ENCODE peak calls at places on chromosomes 5 and 9, in four cellular contexts. One of them, this sample, is unnamed.

GRCh38 chr5:72543365-72543764 is 36.2 kb upstream of the ZNF366 start:
- DNase-seq in Karpas-422: no peak
- DNase-seq in kidney tubule cell: no peak
- DNase-seq in adrenal gland: no peak
- DNase-seq in this sample: no peak

GRCh38 chr5:15799014-15799413 is 299.0 kb downstream of the FBXL7 start:
- DNase-seq in Karpas-422: no peak
- DNase-seq in kidney tubule cell: no peak
- DNase-seq in adrenal gland: no peak
- DNase-seq in this sample: no peak

GRCh38 chr9:3578786-3579185 is 53.0 kb upstream of the RFX3 start:
- DNase-seq in Karpas-422: no peak
- DNase-seq in kidney tubule cell: peak; percentile 69
- DNase-seq in adrenal gland: peak; percentile 9
- DNase-seq in this sample: no peak

GRCh38 chr5:77991084-77991483 is 214.9 kb upstream of the TBCA start:
- DNase-seq in Karpas-422: no peak
- DNase-seq in kidney tubule cell: no peak
- DNase-seq in adrenal gland: no peak
- DNase-seq in this sample: no peak

GRCh38 chr5:159511570-159511969 is 181.3 kb upstream of the IL12B start:
- DNase-seq in Karpas-422: no peak
- DNase-seq in kidney tubule cell: peak; percentile 33
- DNase-seq in adrenal gland: no peak
- DNase-seq in this sample: no peak

GRCh38 chr9:9560382-9561035 is 1052.3 kb downstream of the PTPRD start:
- DNase-seq in Karpas-422: no peak
- DNase-seq in kidney tubule cell: no peak
- DNase-seq in adrenal gland: no peak
- DNase-seq in this sample: no peak

GRCh38 chr9:95381243-95381642 is 63.7 kb upstream of the FANCC start:
- DNase-seq in Karpas-422: no peak
- DNase-seq in kidney tubule cell: no peak
- DNase-seq in adrenal gland: no peak
- DNase-seq in this sample: no peak

GRCh38 chr9:79480639-79481038 is 91.1 kb upstream of the TLE4 start:
- DNase-seq in Karpas-422: no peak
- DNase-seq in kidney tubule cell: no peak
- DNase-seq in adrenal gland: no peak
- DNase-seq in this sample: no peak

GRCh38 chr5:61342066-61342465 is 10.0 kb downstream of the ZSWIM6 start:
- DNase-seq in Karpas-422: no peak
- DNase-seq in kidney tubule cell: peak; percentile 58
- DNase-seq in adrenal gland: no peak
- DNase-seq in this sample: no peak

GRCh38 chr9:36441966-36442365 is 41.9 kb upstream of the RNF38 start:
- DNase-seq in Karpas-422: no peak
- DNase-seq in kidney tubule cell: no peak
- DNase-seq in adrenal gland: no peak
- DNase-seq in this sample: no peak

GRCh38 chr9:77582572-77583365 is 65.4 kb downstream of the GNA14 start:
- DNase-seq in Karpas-422: no peak
- DNase-seq in kidney tubule cell: no peak
- DNase-seq in adrenal gland: no peak
- DNase-seq in this sample: no peak

GRCh38 chr5:153617190-153617589 is 126.7 kb downstream of the GRIA1 start:
- DNase-seq in Karpas-422: no peak
- DNase-seq in kidney tubule cell: peak; percentile 19
- DNase-seq in adrenal gland: no peak
- DNase-seq in this sample: no peak

GRCh38 chr5:22557251-22557650 is 295.9 kb downstream of the CDH12 start:
- DNase-seq in Karpas-422: no peak
- DNase-seq in kidney tubule cell: no peak
- DNase-seq in adrenal gland: no peak
- DNase-seq in this sample: no peak

GRCh38 chr9:116494815-116495634 is 192.1 kb upstream of the TRIM32 start:
- DNase-seq in Karpas-422: peak; percentile 79
- DNase-seq in kidney tubule cell: no peak
- DNase-seq in adrenal gland: peak; percentile 39
- DNase-seq in this sample: no peak

GRCh38 chr5:173443971-173444370 is 115.8 kb upstream of the STC2 start:
- DNase-seq in Karpas-422: no peak
- DNase-seq in kidney tubule cell: no peak
- DNase-seq in adrenal gland: no peak
- DNase-seq in this sample: no peak

GRCh38 chr9:85743290-85744128 is 1.8 kb upstream of the AGTPBP1 start:
- DNase-seq in Karpas-422: no peak
- DNase-seq in kidney tubule cell: peak; percentile 84
- DNase-seq in adrenal gland: peak; percentile 16
- DNase-seq in this sample: no peak

GRCh38 chr5:138955013-138955660 is 80.0 kb upstream of the LRRTM2 start:
- DNase-seq in Karpas-422: no peak
- DNase-seq in kidney tubule cell: no peak
- DNase-seq in adrenal gland: peak; percentile 61
- DNase-seq in this sample: no peak

GRCh38 chr9:7974335-7975005 is 174.9 kb upstream of the DMAC1 start:
- DNase-seq in Karpas-422: peak; percentile 63
- DNase-seq in kidney tubule cell: no peak
- DNase-seq in adrenal gland: no peak
- DNase-seq in this sample: no peak

GRCh38 chr5:125554355-125554754 is 807.9 kb upstream of the ZNF608 start:
- DNase-seq in Karpas-422: no peak
- DNase-seq in kidney tubule cell: no peak
- DNase-seq in adrenal gland: no peak
- DNase-seq in this sample: no peak

GRCh38 chr9:91681461-91682305 is 258.1 kb upstream of the NFIL3 start:
- DNase-seq in Karpas-422: peak; percentile 85
- DNase-seq in kidney tubule cell: peak; percentile 70
- DNase-seq in adrenal gland: peak; percentile 82
- DNase-seq in this sample: peak; percentile 26

GRCh38 chr9:129384887-129385614 is 207.0 kb upstream of the IER5L start:
- DNase-seq in Karpas-422: no peak
- DNase-seq in kidney tubule cell: no peak
- DNase-seq in adrenal gland: no peak
- DNase-seq in this sample: no peak

This sample was measured in T follicular helper cell.